ENCODE peak calls at places on chromosomes 7 and 10, in four cellular contexts. One of them, this sample, is unnamed.

GRCh38 chr7:116354546-116355422 is 144.4 kb downstream of the TES start:
- DNase-seq in K562: no peak
- DNase-seq in H1: no peak
- DNase-seq in A549: peak; percentile 75
- DNase-seq in this sample: peak; percentile 12

GRCh38 chr7:28984631-28985030 is 26.5 kb upstream of the TRIL start:
- DNase-seq in H1: no peak
- DNase-seq in A549: peak; percentile 8
- DNase-seq in K562: no peak
- DNase-seq in this sample: no peak

GRCh38 chr7:121447939-121448338 is 51.8 kb upstream of the FAM3C start:
- DNase-seq in H1: no peak
- DNase-seq in A549: no peak
- DNase-seq in K562: no peak
- DNase-seq in this sample: no peak

GRCh38 chr7:76282344-76283253 is 19.9 kb upstream of the HSPB1 start:
- DNase-seq in A549: no peak
- DNase-seq in H1: peak; percentile 84
- DNase-seq in K562: peak; percentile 92
- DNase-seq in this sample: no peak

GRCh38 chr10:5944389-5945202 is 32.7 kb downstream of the IL15RA start:
- DNase-seq in K562: no peak
- DNase-seq in H1: no peak
- DNase-seq in A549: peak; percentile 34
- DNase-seq in this sample: no peak

GRCh38 chr10:72297968-72298773 is 24.4 kb downstream of the DDIT4 start:
- DNase-seq in H1: peak; percentile 96
- DNase-seq in K562: peak; percentile 100
- DNase-seq in A549: peak; percentile 89
- DNase-seq in this sample: no peak

GRCh38 chr7:117872565-117873055 is 631 bp downstream of the CTTNBP2 start:
- DNase-seq in A549: no peak
- DNase-seq in H1: peak; percentile 65
- DNase-seq in K562: no peak
- DNase-seq in this sample: no peak

GRCh38 chr7:46616636-46617035 is 695.6 kb upstream of the IGFBP3 start:
- DNase-seq in A549: no peak
- DNase-seq in H1: no peak
- DNase-seq in K562: no peak
- DNase-seq in this sample: no peak

GRCh38 chr10:113303747-113304146 is 249.1 kb upstream of the HABP2 start:
- DNase-seq in H1: no peak
- DNase-seq in A549: no peak
- DNase-seq in K562: no peak
- DNase-seq in this sample: peak; percentile 45

GRCh38 chr10:68096913-68097509 is 12.3 kb upstream of the MYPN start:
- DNase-seq in A549: peak; percentile 69
- DNase-seq in H1: no peak
- DNase-seq in K562: no peak
- DNase-seq in this sample: no peak

GRCh38 chr10:51074238-51075028 is at the start of gene PRKG1:
- DNase-seq in A549: peak; percentile 38
- DNase-seq in K562: no peak
- DNase-seq in H1: peak; percentile 85
- DNase-seq in this sample: peak; percentile 5

GRCh38 chr7:17095001-17095574 is 203.4 kb upstream of the AHR start:
- DNase-seq in K562: no peak
- DNase-seq in H1: no peak
- DNase-seq in A549: no peak
- DNase-seq in this sample: no peak

GRCh38 chr7:40223451-40224112 is 88.8 kb downstream of the SUGCT start:
- DNase-seq in H1: no peak
- DNase-seq in A549: no peak
- DNase-seq in K562: no peak
- DNase-seq in this sample: no peak

GRCh38 chr10:114876169-114876568 is 54.6 kb downstream of the FHIP2A start:
- DNase-seq in H1: no peak
- DNase-seq in A549: no peak
- DNase-seq in K562: no peak
- DNase-seq in this sample: peak; percentile 62

GRCh38 chr7:51269911-51270310 is 46.7 kb downstream of the COBL start:
- DNase-seq in A549: no peak
- DNase-seq in K562: no peak
- DNase-seq in H1: no peak
- DNase-seq in this sample: no peak

GRCh38 chr7:6641305-6642035 is 4.4 kb downstream of the ZNF316 start:
- DNase-seq in K562: no peak
- DNase-seq in H1: no peak
- DNase-seq in A549: no peak
- DNase-seq in this sample: no peak

GRCh38 chr7:159067870-159068787 is 76.5 kb downstream of the VIPR2 start:
- DNase-seq in H1: no peak
- DNase-seq in A549: no peak
- DNase-seq in K562: peak; percentile 44
- DNase-seq in this sample: no peak

GRCh38 chr10:74917481-74918077 is 91.2 kb downstream of the KAT6B start:
- DNase-seq in H1: no peak
- DNase-seq in A549: peak; percentile 44
- DNase-seq in K562: no peak
- DNase-seq in this sample: peak; percentile 83

GRCh38 chr10:126407831-126408230 is 19.6 kb upstream of the ADAM12 start:
- DNase-seq in H1: no peak
- DNase-seq in K562: no peak
- DNase-seq in A549: no peak
- DNase-seq in this sample: no peak

GRCh38 chr10:121087129-121087528 is 236.0 kb downstream of the WDR11 start:
- DNase-seq in H1: no peak
- DNase-seq in A549: no peak
- DNase-seq in K562: no peak
- DNase-seq in this sample: no peak

GRCh38 chr10:34523017-34523767 is 291.9 kb downstream of the PARD3 start:
- DNase-seq in K562: no peak
- DNase-seq in H1: no peak
- DNase-seq in A549: no peak
- DNase-seq in this sample: no peak

GRCh38 chr7:108190891-108191290 is 60.7 kb upstream of the LAMB4 start:
- DNase-seq in A549: no peak
- DNase-seq in H1: no peak
- DNase-seq in K562: no peak
- DNase-seq in this sample: no peak

GRCh38 chr7:55013851-55014250 is 5.0 kb upstream of the EGFR start:
- DNase-seq in H1: no peak
- DNase-seq in A549: no peak
- DNase-seq in K562: no peak
- DNase-seq in this sample: no peak

GRCh38 chr7:154886591-154886990 is 116.3 kb downstream of the PAXIP1 start:
- DNase-seq in A549: no peak
- DNase-seq in H1: no peak
- DNase-seq in K562: no peak
- DNase-seq in this sample: no peak

GRCh38 chr7:46649896-46650295 is 728.8 kb upstream of the IGFBP3 start:
- DNase-seq in A549: no peak
- DNase-seq in K562: no peak
- DNase-seq in H1: no peak
- DNase-seq in this sample: no peak

GRCh38 chr7:151423226-151423625 is 13.4 kb upstream of the WDR86 start:
- DNase-seq in A549: no peak
- DNase-seq in H1: no peak
- DNase-seq in K562: no peak
- DNase-seq in this sample: no peak

GRCh38 chr10:18400911-18401260 is 250.5 kb downstream of the NSUN6 start:
- DNase-seq in H1: peak; percentile 61
- DNase-seq in A549: no peak
- DNase-seq in K562: no peak
- DNase-seq in this sample: no peak

GRCh38 chr7:115260381-115260780 is 338.5 kb downstream of the MDFIC start:
- DNase-seq in A549: no peak
- DNase-seq in H1: no peak
- DNase-seq in K562: no peak
- DNase-seq in this sample: no peak

GRCh38 chr7:82204694-82205093 is 238.9 kb downstream of the CACNA2D1 start:
- DNase-seq in A549: no peak
- DNase-seq in H1: no peak
- DNase-seq in K562: no peak
- DNase-seq in this sample: no peak

GRCh38 chr7:117731455-117731854 is 141.8 kb downstream of the CTTNBP2 start:
- DNase-seq in K562: no peak
- DNase-seq in H1: no peak
- DNase-seq in A549: no peak
- DNase-seq in this sample: no peak

GRCh38 chr7:97971120-97971989 is 18.6 kb downstream of the OCM2 start:
- DNase-seq in H1: no peak
- DNase-seq in A549: peak; percentile 18
- DNase-seq in K562: peak; percentile 26
- DNase-seq in this sample: peak; percentile 40

GRCh38 chr7:116522247-116522646 is 2.6 kb upstream of the CAV1 start:
- DNase-seq in A549: no peak
- DNase-seq in K562: no peak
- DNase-seq in H1: no peak
- DNase-seq in this sample: peak; percentile 10

DNA sequence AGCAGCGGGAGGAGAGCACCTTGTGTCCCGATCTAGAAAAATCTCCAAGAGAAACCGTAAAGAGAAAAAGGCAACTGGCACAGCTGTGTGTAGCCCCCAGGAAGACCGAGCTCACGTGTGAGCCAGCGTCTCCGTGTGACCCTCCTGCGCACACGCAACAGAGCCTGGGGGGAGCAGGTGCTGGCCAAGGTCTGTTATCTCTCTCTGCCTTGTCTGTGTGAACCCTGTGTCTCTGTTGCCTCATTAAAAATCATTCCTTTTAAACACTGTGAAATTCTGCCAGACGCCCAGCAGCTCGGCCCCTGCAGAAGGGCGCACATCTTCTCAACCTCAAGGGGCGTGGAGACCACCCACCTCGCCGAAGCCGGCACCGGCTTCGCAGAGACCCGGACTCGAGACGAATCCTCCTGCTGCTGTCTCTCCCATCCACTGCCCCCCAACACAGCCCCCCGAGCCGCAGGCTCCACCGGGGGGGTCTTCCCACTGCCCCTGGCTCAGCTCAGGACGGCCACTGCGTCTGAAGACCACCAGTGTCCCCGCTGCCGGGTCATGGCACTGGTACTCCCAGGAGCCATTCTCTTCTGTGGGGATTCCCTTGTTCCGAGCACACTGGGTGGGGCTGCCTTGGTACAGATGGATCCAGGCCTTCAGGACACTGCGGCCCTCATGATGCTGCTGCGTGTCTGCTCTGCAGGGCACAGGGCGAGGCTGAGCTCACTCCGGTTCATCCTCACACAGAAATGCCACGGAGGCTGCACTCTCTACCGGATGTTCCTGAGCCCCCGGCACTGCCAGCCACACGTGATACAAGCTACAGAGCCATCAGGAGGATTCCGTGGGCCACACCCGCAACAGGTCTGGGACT is 94.3 kb upstream of the DNAAF5 start:
- DNase-seq in K562: no peak
- DNase-seq in H1: no peak
- DNase-seq in A549: no peak
- DNase-seq in this sample: no peak
- TF ChIP-seq PHF8 in K562: no peak
- TF ChIP-seq PHF8 in H1: no peak
- TF ChIP-seq PHF8 in A549: no peak
- TF ChIP-seq PHF8 in this sample: no peak

DNA sequence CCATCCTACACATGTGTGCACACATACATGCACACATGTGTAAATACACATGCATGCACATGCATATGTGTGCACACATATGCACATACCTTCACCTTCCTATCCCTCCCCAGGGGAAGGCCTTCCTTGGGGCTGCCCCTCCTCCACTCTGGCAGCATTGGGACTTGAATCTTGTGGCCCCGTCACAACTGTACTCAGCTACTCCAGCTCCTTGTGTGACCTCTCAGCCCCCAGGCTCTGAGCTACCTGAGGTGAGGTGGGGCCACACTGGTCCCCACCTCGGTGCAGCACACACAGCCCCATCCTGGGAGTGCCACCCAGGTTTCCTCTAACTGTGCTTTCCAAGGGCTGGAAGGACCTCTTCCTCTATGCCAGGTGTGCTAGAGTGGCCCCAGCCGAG is 116.0 kb downstream of the LHPP start:
- DNase-seq in K562: no peak
- DNase-seq in A549: no peak
- DNase-seq in H1: no peak
- DNase-seq in this sample: no peak
- TF ChIP-seq JUN in K562: no peak
- TF ChIP-seq JUN in A549: no peak
- TF ChIP-seq JUN in H1: no peak
- TF ChIP-seq JUN in this sample: no peak

GRCh38 chr7:2099036-2099957 is 133.4 kb downstream of the MAD1L1 start:
- DNase-seq in K562: peak; percentile 52
- DNase-seq in H1: no peak
- DNase-seq in A549: no peak
- DNase-seq in this sample: no peak
- TF ChIP-seq PHF8 in K562: no peak
- TF ChIP-seq PHF8 in H1: no peak
- TF ChIP-seq PHF8 in A549: no peak
- TF ChIP-seq PHF8 in this sample: no peak

GRCh38 chr7:45080958-45081669 is 7.7 kb downstream of the NACAD start:
- DNase-seq in H1: no peak
- DNase-seq in K562: no peak
- DNase-seq in A549: no peak
- DNase-seq in this sample: no peak
- TF ChIP-seq JUN in H1: no peak
- TF ChIP-seq JUN in K562: no peak
- TF ChIP-seq JUN in A549: no peak
- TF ChIP-seq JUN in this sample: no peak

This sample was measured in HepG2.